ENCODE peak calls at places on chromosomes 1 and 21, in eight cellular contexts. F is tibial artery, H is Karpas-422, A is spleen, U is IMR-90, D is fibroblast of lung, J is thoracic aorta, Z is aorta. P is an unnamed sample. For H3K36me3, the result is how much of the 10 kb centered on the place peaks cover.

GRCh38 chr1:69451196-69451595 is 116.5 kb upstream of the LRRC7 start:
- DNase-seq in U (no peak), H (no peak), F (no peak), Z (no peak), A (no peak), J (no peak), D (no peak), P (no peak)

GRCh38 chr1:69191280-69191679 is 376.4 kb upstream of the LRRC7 start:
- DNase-seq in H (no peak), U (no peak), D (no peak), J (no peak), Z (no peak), F (no peak), A (no peak), P (no peak)

GRCh38 chr1:235041201-235041600 is 87.4 kb downstream of the TOMM20 start:
- DNase-seq in H (no peak), D (no peak), A (no peak), U (no peak), J (no peak), F (peak), Z (no peak), P (no peak)

GRCh38 chr21:36908260-36908908 is 58.1 kb downstream of the HLCS start:
- DNase-seq in D (peak), Z (no peak), H (no peak), F (no peak), A (no peak), U (peak), J (no peak), P (no peak)

GRCh38 chr1:41695118-41695517 is 210.6 kb upstream of the EDN2 start:
- DNase-seq in D (no peak), U (no peak), H (no peak), Z (no peak), A (peak), J (no peak), F (no peak), P (peak)

GRCh38 chr1:164977561-164977960 is 379.0 kb downstream of the LMX1A start:
- DNase-seq in Z (no peak), U (no peak), J (no peak), H (no peak), A (no peak), D (no peak), F (no peak), P (no peak)

GRCh38 chr1:62425041-62425440 is 11.8 kb upstream of the USP1 start:
- DNase-seq in D (no peak), F (no peak), H (no peak), J (no peak), U (no peak), Z (no peak), A (no peak), P (no peak)

GRCh38 chr1:18778437-18778836 is 81.0 kb downstream of the TAS1R2 start:
- DNase-seq in Z (no peak), H (no peak), J (no peak), U (no peak), A (no peak), F (no peak), D (no peak), P (no peak)

GRCh38 chr1:226128487-226129075 is 58.0 kb downstream of the ACBD3 start:
- DNase-seq in H (no peak), D (peak), J (no peak), Z (peak), A (peak), U (peak), F (peak), P (no peak)

GRCh38 chr1:220315070-220315839 is 43.0 kb upstream of the RAB3GAP2 start:
- DNase-seq in F (no peak), H (no peak), Z (no peak), J (no peak), U (no peak), A (no peak), D (no peak), P (no peak)

GRCh38 chr21:34827445-34828235 is 158.8 kb downstream of the CLIC6 start:
- DNase-seq in Z (no peak), F (no peak), A (no peak), U (no peak), H (no peak), J (no peak), D (no peak), P (no peak)

GRCh38 chr1:11981378-11982009 is 1.2 kb downstream of the MFN2 start:
- DNase-seq in A (no peak), H (no peak), U (no peak), Z (no peak), F (no peak), D (no peak), J (no peak), P (no peak)

GRCh38 chr1:178540646-178541045 is 27.7 kb downstream of the TEX35 start:
- DNase-seq in F (peak), Z (no peak), D (peak), J (no peak), A (peak), H (no peak), U (peak), P (no peak)

GRCh38 chr1:103373991-103374390 is 151.5 kb upstream of the RNPC3 start:
- DNase-seq in U (peak), J (no peak), A (no peak), Z (no peak), F (no peak), H (no peak), D (no peak), P (no peak)

GRCh38 chr1:84797603-84798002 is 95.4 kb downstream of the LPAR3 start:
- DNase-seq in F (no peak), D (no peak), Z (no peak), H (no peak), J (no peak), U (no peak), A (no peak), P (no peak)

GRCh38 chr1:58266242-58266641 is 280.3 kb downstream of the OMA1 start:
- DNase-seq in J (no peak), U (no peak), H (no peak), D (no peak), F (no peak), Z (no peak), A (no peak), P (no peak)

GRCh38 chr1:42152119-42152518 is 1.1 kb upstream of the GUCA2B start:
- DNase-seq in J (no peak), Z (peak), F (no peak), A (no peak), U (no peak), H (no peak), D (no peak), P (no peak)

GRCh38 chr1:153880962-153881361 is 41.8 kb downstream of the GATAD2B start:
- DNase-seq in J (peak), H (no peak), U (peak), D (peak), F (peak), Z (peak), A (peak), P (peak)

GRCh38 chr1:53291574-53291973 is 36.3 kb downstream of the LRP8 start:
- DNase-seq in Z (no peak), H (peak), D (no peak), U (no peak), J (no peak), A (no peak), F (no peak), P (peak)

GRCh38 chr1:53293123-53293522 is 34.7 kb downstream of the LRP8 start:
- DNase-seq in F (peak), U (no peak), D (peak), J (peak), H (no peak), Z (peak), A (no peak), P (no peak)

GRCh38 chr1:53295295-53295694 is 32.6 kb downstream of the LRP8 start:
- DNase-seq in U (no peak), H (no peak), F (peak), Z (no peak), A (no peak), J (no peak), D (no peak), P (no peak)

GRCh38 chr1:53294557-53294956 is 33.3 kb downstream of the LRP8 start:
- DNase-seq in Z (no peak), A (no peak), F (no peak), H (no peak), U (peak), D (no peak), J (no peak), P (no peak)

DNA sequence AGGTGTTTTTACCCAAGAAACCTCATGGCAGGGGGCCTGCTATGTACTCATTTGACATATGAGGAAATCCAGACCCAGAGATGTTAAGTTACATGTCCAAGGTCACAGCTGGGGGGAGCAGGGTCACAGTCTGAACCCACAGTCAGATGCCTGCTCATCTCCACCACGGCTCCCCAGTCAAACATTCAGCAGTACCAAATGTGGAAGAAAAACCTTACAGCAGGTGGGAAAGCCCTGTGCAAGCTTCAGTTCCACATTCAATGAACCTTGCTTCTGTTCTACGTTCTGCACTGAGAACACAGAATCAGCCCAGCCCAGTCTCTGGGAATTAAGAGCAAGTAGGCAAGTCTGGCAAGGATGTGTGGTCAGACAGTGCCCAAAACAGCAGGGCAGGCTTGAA is 35.2 kb downstream of the LRP8 start:
- DNase-seq in J (no peak), H (no peak), Z (no peak), U (no peak), A (no peak), D (no peak), F (no peak), P (no peak)
- H3K36me3 ChIP-seq in J (under half), H (under half), Z (under half), U (under half), A (under half), D (under half), F (under half), P (under half)

GRCh38 chr1:28735961-28736449 is 735 bp upstream of the YTHDF2 start:
- DNase-seq in D (no peak), Z (no peak), A (no peak), U (no peak), H (no peak), F (no peak), J (no peak), P (no peak)

GRCh38 chr1:28736450-28737244 is at the start of gene YTHDF2:
- DNase-seq in Z (peak), A (peak), F (peak), D (peak), H (peak), J (peak), U (peak), P (peak)

GRCh38 chr1:28744184-28744583 is 7.4 kb downstream of the YTHDF2 start:
- DNase-seq in D (no peak), Z (no peak), A (no peak), H (no peak), F (no peak), J (no peak), U (no peak), P (no peak)

GRCh38 chr1:28737245-28738137 is 751 bp downstream of the YTHDF2 start:
- DNase-seq in U (peak), F (no peak), Z (peak), J (no peak), H (peak), D (peak), A (peak), P (peak)

GRCh38 chr1:28740118-28740517 is 3.4 kb downstream of the YTHDF2 start:
- DNase-seq in D (no peak), F (no peak), U (no peak), Z (no peak), J (no peak), A (no peak), H (no peak), P (no peak)
- H3K36me3 ChIP-seq in D (under half), F (half or more), U (under half), Z (under half), J (under half), A (half or more), H (half or more), P (half or more)

GRCh38 chr1:173988068-173988467 is 34.1 kb downstream of the RC3H1 start:
- DNase-seq in H (no peak), A (no peak), J (no peak), D (no peak), Z (no peak), U (no peak), F (no peak), P (no peak)
- H3K36me3 ChIP-seq in H (under half), A (half or more), J (under half), D (under half), Z (under half), U (under half), F (under half), P (under half)

GRCh38 chr1:37887986-37888700 is 28.8 kb upstream of the MTF1 start:
- DNase-seq in A (no peak), Z (no peak), F (no peak), D (no peak), U (no peak), J (no peak), H (no peak), P (no peak)
- H3K36me3 ChIP-seq in A (half or more), Z (under half), F (half or more), D (under half), U (under half), J (half or more), H (under half), P (under half)

DNA sequence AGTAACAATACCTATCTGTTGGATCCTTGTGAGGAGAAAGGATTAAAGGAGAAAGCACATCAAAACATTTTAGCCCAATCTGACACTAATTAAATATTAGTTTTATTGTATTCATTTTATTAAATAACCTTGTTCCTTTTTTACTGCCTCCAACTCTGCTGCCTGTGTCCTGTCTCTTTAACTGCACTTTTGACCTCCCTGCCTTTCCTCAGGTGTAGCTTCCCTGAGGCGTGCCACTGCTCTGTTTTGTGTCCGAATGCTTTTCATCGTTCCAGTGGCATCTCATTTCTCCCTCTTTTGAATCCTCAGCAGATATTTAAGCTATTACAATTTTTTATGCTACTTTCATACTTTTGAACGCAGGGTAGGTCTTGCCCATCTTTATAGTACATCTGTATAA is 10.3 kb downstream of the SPRTN start:
- DNase-seq in F (no peak), Z (no peak), A (no peak), J (no peak), D (no peak), U (no peak), H (no peak), P (no peak)
- H3K36me3 ChIP-seq in F (under half), Z (under half), A (half or more), J (under half), D (under half), U (under half), H (under half), P (under half)

GRCh38 chr21:41897690-41898089 is 18.5 kb upstream of the PRDM15 start:
- DNase-seq in H (no peak), Z (peak), U (no peak), J (no peak), D (no peak), F (no peak), A (peak), P (peak)
- H3K36me3 ChIP-seq in H (under half), Z (under half), U (under half), J (under half), D (under half), F (under half), A (half or more), P (under half)

GRCh38 chr1:202005958-202006357 is 4.4 kb upstream of the ELF3 start:
- DNase-seq in A (no peak), F (no peak), J (no peak), U (no peak), H (no peak), Z (no peak), D (peak), P (no peak)

GRCh38 chr1:202007279-202007678 is 3.1 kb upstream of the ELF3 start:
- DNase-seq in U (no peak), D (no peak), F (no peak), H (no peak), J (no peak), Z (no peak), A (peak), P (no peak)

GRCh38 chr1:202002447-202002846 is 7.9 kb upstream of the ELF3 start:
- DNase-seq in D (no peak), F (no peak), Z (no peak), U (no peak), H (no peak), A (no peak), J (no peak), P (no peak)

GRCh38 chr1:202007703-202008489 is 2.5 kb upstream of the ELF3 start:
- DNase-seq in U (no peak), F (no peak), D (no peak), H (no peak), J (no peak), A (peak), Z (no peak), P (no peak)

DNA sequence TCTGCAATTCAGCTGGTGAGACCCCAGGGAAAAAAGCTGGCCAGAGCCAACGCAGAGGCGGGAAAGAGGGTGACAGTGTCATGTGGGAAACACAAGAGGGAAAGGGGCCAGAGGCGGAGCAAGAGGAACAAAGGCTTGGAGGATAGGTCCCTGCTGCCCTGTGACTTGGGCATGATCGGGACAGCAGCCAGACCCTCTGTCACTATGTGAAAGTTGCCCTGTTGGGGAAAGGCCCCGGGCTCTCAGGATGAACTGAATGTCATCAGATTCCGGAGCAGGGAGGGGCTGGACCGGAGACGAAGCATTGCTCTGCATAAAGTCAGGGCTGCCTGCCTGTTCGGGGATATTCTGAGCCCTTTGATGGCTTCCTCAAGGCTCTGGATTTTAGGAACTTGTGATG is 5.7 kb upstream of the ELF3 start:
- DNase-seq in J (no peak), Z (no peak), H (no peak), U (no peak), D (no peak), A (peak), F (no peak), P (no peak)
- H3K36me3 ChIP-seq in J (under half), Z (under half), H (under half), U (under half), D (under half), A (half or more), F (half or more), P (under half)

DNA sequence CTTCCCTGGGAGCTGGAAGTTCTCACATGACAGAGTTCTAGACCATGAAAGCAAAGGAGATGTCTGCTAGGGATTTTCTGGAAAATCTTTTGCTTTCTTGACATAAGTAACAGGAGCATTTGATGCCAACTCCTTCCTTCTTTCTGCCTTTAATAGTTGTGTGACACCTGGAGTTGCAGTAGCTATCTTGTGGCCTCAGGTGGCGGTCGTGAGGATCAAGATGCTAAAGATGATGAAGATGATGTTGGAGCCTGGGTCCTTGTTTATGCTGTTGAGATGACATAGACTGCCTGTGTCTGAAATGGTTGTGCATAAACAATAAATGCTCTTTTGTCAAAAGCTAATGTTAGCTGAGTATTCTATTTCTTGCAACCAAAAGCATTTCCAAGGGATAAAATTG is 32.7 kb upstream of the KIRREL1 start:
- DNase-seq in U (no peak), H (peak), A (no peak), D (no peak), J (no peak), F (no peak), Z (no peak), P (no peak)
- H3K36me3 ChIP-seq in U (under half), H (under half), A (under half), D (under half), J (under half), F (under half), Z (under half), P (under half)

DNA sequence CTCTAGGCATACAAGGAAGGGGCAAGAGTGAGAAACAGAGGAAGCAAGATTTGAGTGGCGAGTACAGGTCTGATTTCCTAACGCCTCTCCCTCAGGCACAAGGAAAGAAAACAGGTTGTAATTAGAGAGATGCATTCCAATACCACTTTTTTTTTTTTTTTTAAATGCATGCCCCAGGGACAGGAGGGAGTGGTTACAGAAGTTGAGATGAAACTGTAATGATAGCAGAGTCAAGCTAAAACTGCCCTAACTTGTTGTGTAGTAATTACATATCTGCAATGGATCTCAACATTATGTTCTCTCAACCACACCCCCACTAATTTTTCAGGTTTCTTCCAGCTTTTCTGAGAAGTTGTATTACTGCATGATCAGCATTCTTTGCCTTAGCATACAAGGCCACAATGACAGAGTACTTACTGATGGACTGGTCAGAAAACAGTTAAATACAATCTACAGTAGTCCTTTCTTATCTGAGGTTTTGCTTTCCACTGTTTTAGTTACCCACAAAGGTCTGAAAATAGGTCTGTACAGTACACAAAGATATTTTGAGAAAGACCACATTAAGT is 5.5 kb downstream of the ETV3 start:
- DNase-seq in H (no peak), A (no peak), Z (no peak), J (no peak), F (no peak), D (no peak), U (no peak), P (no peak)
- H3K36me3 ChIP-seq in H (half or more), A (half or more), Z (under half), J (under half), F (half or more), D (under half), U (under half), P (half or more)